ENCODE peak calls at places on chromosome 19, in six cellular contexts. Q is HCT116, X is H1, G is K562, I is GM12878, Y is HepG2. K is an unnamed sample.
A peak's percentile ranks its signal among the peaks of the same experiment; 100 is the strongest.

GRCh38 chr19:37669336-37669963 is 14.2 kb upstream of the ZFP30 start:
- DNase-seq in Q (no peak), X (no peak), G (no peak), I (no peak), Y (no peak), K (no peak)

GRCh38 chr19:12194827-12195500 is 32.1 kb downstream of the ZNF136 start:
- DNase-seq in Q (no peak), X (no peak), G (no peak), I (no peak), Y (no peak), K (peak; percentile 6)

GRCh38 chr19:48510421-48511268 is 990 bp downstream of the LMTK3 start:
- DNase-seq in Q (no peak), X (no peak), G (peak; percentile 67), I (no peak), Y (no peak), K (peak; percentile 43)

GRCh38 chr19:33064778-33065550 is at the start of gene RHPN2:
- DNase-seq in Q (peak; percentile 59), X (no peak), G (peak; percentile 96), I (no peak), Y (peak; percentile 43), K (peak; percentile 57)

GRCh38 chr19:18656337-18657086 is 19.7 kb downstream of the KLHL26 start:
- DNase-seq in Q (no peak), X (no peak), G (no peak), I (no peak), Y (no peak), K (no peak)

GRCh38 chr19:7699003-7699402 is 2.9 kb downstream of the FCER2 start:
- DNase-seq in Q (no peak), X (no peak), G (no peak), I (no peak), Y (no peak), K (no peak)

GRCh38 chr19:31572671-31573298 is 223.5 kb upstream of the TSHZ3 start:
- DNase-seq in Q (no peak), X (no peak), G (no peak), I (no peak), Y (no peak), K (no peak)

GRCh38 chr19:15199652-15200574 is 882 bp downstream of the NOTCH3 start:
- DNase-seq in Q (no peak), X (peak; percentile 47), G (peak; percentile 59), I (no peak), Y (no peak), K (no peak)

GRCh38 chr19:32662186-32662585 is 12.8 kb downstream of the ANKRD27 start:
- DNase-seq in Q (no peak), X (no peak), G (no peak), I (no peak), Y (no peak), K (peak; percentile 85)

GRCh38 chr19:18349524-18350128 is 9.2 kb downstream of the PGPEP1 start:
- DNase-seq in Q (no peak), X (no peak), G (peak; percentile 59), I (no peak), Y (peak; percentile 40), K (peak; percentile 67)

GRCh38 chr19:30229524-30230174 is 142.5 kb upstream of the ZNF536 start:
- DNase-seq in Q (no peak), X (no peak), G (no peak), I (no peak), Y (no peak), K (no peak)

GRCh38 chr19:48735031-48735615 is 5.3 kb downstream of the RASIP1 start:
- DNase-seq in Q (no peak), X (no peak), G (no peak), I (no peak), Y (no peak), K (no peak)

GRCh38 chr19:1446713-1447564 is 3.0 kb upstream of the APC2 start:
- DNase-seq in Q (no peak), X (no peak), G (no peak), I (no peak), Y (no peak), K (no peak)
- TF ChIP-seq EZH2 in Q (no peak), X (no peak), G (no peak), I (no peak), Y (peak; percentile 39), K (peak; percentile 99)

DNA sequence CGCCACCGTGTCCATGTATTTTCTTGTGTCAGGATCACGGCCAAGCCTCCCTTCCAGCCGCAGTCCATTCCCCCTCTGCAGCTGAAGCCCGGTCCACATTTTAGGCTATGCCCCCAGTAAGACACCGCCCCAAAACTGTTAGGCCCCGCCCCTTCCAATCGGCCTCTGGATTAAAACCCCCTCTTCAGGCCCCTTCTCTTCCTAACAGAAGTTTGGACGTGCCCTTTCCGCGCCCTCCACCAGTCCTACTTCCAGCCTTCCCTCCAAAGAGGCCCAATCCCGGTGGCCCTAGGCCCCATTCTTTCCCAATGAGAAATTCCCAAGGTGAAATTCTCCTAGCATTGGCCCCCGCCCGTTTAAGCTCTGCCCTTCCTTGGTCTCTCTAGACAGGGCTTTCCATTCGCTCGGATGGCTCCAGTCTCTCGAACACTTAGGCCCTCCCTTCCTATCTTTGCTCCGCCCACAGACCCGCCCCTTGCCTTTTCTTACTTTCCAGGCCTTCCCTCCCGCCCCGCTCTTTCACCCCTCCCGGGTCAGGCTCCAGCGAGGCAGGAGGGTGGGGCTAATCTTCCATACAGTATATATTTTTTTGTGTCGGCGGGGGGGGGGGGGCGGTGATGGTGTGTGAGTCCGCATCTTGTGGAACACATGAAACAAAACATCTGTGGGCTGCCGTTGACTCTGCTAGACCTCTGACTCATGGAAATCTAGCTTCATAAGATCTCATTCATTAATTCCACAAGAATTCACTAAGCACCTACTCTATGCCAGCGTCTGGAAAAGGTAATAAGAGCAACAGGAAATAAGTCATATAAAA is 13.6 kb downstream of the LTBP4 start:
- DNase-seq in Q (peak; percentile 87), X (no peak), G (peak; percentile 86), I (peak; percentile 35), Y (no peak), K (peak; percentile 78)
- TF ChIP-seq POLR2A in Q (no peak), X (no peak), G (no peak), I (no peak), Y (no peak), K (no peak)

GRCh38 chr19:1734328-1734966 is 18.9 kb upstream of the ONECUT3 start:
- DNase-seq in Q (no peak), X (no peak), G (no peak), I (no peak), Y (no peak), K (no peak)
- TF ChIP-seq EZH2 in Q (no peak), X (no peak), G (no peak), I (no peak), Y (no peak), K (no peak)

GRCh38 chr19:1161716-1162115 is 12.4 kb downstream of the SBNO2 start:
- DNase-seq in Q (no peak), X (no peak), G (peak; percentile 78), I (no peak), Y (no peak), K (no peak)
- TF ChIP-seq POLR2A in Q (no peak), X (no peak), G (no peak), I (no peak), Y (no peak), K (no peak)

GRCh38 chr19:10419200-10419645 is 1.1 kb upstream of the PDE4A start:
- DNase-seq in Q (no peak), X (no peak), G (peak; percentile 65), I (no peak), Y (no peak), K (no peak)

GRCh38 chr19:10416380-10417257 is 3.7 kb upstream of the PDE4A start:
- DNase-seq in Q (peak; percentile 89), X (peak; percentile 83), G (peak; percentile 89), I (peak; percentile 60), Y (peak; percentile 83), K (peak; percentile 73)

GRCh38 chr19:10417598-10418280 is 2.6 kb upstream of the PDE4A start:
- DNase-seq in Q (no peak), X (no peak), G (no peak), I (no peak), Y (no peak), K (no peak)

GRCh38 chr19:10419646-10420443 is 493 bp upstream of the PDE4A start:
- DNase-seq in Q (peak; percentile 84), X (peak; percentile 94), G (peak; percentile 93), I (no peak), Y (no peak), K (no peak)

DNA sequence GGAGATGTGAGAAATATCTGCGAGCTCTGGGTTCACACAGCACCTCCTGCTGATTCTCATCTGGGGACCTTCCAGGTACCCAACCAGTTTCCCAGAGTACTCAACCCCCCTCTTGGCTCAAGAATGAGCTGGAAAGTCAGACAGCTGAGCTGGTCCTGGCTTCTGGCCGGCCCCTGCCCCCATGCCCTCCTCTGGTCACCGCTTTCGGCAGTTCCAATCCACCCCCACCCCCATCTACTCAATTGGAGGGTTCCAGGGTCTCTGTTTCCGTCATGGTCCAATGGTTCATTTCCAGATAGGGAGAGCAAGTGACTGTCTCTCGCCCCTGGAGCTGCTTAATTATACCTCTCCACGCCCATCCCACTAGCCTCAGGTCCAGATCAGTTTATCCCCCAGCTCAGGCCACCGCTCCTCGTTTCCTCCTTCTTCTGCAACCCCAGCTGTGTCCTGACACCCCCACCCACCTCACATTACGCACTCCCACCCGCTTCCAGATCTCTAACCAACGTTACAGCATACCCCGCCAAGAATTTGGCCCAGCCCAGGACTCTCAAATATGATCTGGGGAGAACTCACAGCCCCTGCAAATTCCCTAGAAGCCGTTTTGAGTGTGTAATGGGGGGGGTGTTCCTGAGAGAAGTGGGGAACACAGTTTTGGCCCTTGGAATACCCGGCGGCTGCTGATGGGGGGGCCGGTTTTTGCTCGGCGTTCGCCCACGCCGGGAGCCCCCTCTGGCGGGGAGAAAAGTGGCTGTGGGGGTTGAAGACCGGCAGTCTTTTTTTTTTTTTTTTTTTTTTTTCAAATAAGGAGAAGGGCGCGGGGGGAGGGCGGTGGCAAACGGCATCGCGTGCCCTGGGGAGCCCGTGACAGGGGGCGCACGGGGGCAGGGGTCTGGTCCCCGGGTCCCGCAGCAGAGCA is 1.8 kb upstream of the PDE4A start:
- DNase-seq in Q (no peak), X (no peak), G (no peak), I (no peak), Y (no peak), K (no peak)
- TF ChIP-seq EZH2 in Q (no peak), X (no peak), G (no peak), I (no peak), Y (peak; percentile 88), K (peak; percentile 61)

GRCh38 chr19:43780706-43781525 is at the start of gene KCNN4:
- DNase-seq in Q (peak; percentile 71), X (no peak), G (peak; percentile 78), I (no peak), Y (no peak), K (no peak)
- TF ChIP-seq POLR2A in Q (no peak), X (no peak), G (peak; percentile 57), I (peak; percentile 97), Y (no peak), K (no peak)

GRCh38 chr19:45477216-45477615 is 9.4 kb downstream of the FOSB start:
- DNase-seq in Q (no peak), X (no peak), G (no peak), I (no peak), Y (no peak), K (no peak)

GRCh38 chr19:45478454-45479238 is 10.8 kb downstream of the FOSB start:
- DNase-seq in Q (peak; percentile 95), X (no peak), G (peak; percentile 80), I (peak; percentile 88), Y (peak; percentile 91), K (peak; percentile 92)

GRCh38 chr19:45475537-45476348 is 7.9 kb downstream of the FOSB start:
- DNase-seq in Q (no peak), X (no peak), G (no peak), I (no peak), Y (no peak), K (no peak)

GRCh38 chr19:45476349-45476717 is 8.5 kb downstream of the FOSB start:
- DNase-seq in Q (no peak), X (no peak), G (no peak), I (no peak), Y (no peak), K (no peak)

GRCh38 chr19:45477713-45478453 is 10.1 kb downstream of the FOSB start:
- DNase-seq in Q (no peak), X (no peak), G (peak; percentile 24), I (no peak), Y (no peak), K (no peak)
- TF ChIP-seq EZH2 in Q (no peak), X (no peak), G (no peak), I (no peak), Y (no peak), K (no peak)